ENCODE peak calls at places on chromosomes 13 and 19, in five cellular contexts. One of them, this sample, is unnamed.

GRCh38 chr13:43567608-43568007 is 219.2 kb downstream of the ENOX1 start:
- DNase-seq in AG04450: no peak
- DNase-seq in PC-9: no peak
- DNase-seq in psoas muscle: no peak
- DNase-seq in progenitor cell of endocrine pancreas: no peak
- DNase-seq in this sample: no peak

GRCh38 chr19:45790942-45791341 is 1.7 kb downstream of the DMWD start:
- DNase-seq in AG04450: no peak
- DNase-seq in psoas muscle: no peak
- DNase-seq in PC-9: no peak
- DNase-seq in progenitor cell of endocrine pancreas: no peak
- DNase-seq in this sample: no peak

GRCh38 chr19:41402010-41402409 is 4.4 kb downstream of the BCKDHA start:
- DNase-seq in PC-9: no peak
- DNase-seq in AG04450: no peak
- DNase-seq in progenitor cell of endocrine pancreas: no peak
- DNase-seq in psoas muscle: no peak
- DNase-seq in this sample: no peak

GRCh38 chr19:56942749-56943148 is 102.2 kb upstream of the PEG3 start:
- DNase-seq in psoas muscle: peak
- DNase-seq in PC-9: no peak
- DNase-seq in AG04450: no peak
- DNase-seq in progenitor cell of endocrine pancreas: peak
- DNase-seq in this sample: peak

GRCh38 chr19:10752913-10753285 is 35.0 kb downstream of the DNM2 start:
- DNase-seq in psoas muscle: no peak
- DNase-seq in progenitor cell of endocrine pancreas: no peak
- DNase-seq in AG04450: no peak
- DNase-seq in PC-9: no peak
- DNase-seq in this sample: no peak

GRCh38 chr13:98181106-98181815 is 4.2 kb upstream of the RNF113B start:
- DNase-seq in progenitor cell of endocrine pancreas: no peak
- DNase-seq in PC-9: no peak
- DNase-seq in AG04450: no peak
- DNase-seq in psoas muscle: no peak
- DNase-seq in this sample: no peak

GRCh38 chr13:112055417-112056206 is 11.3 kb upstream of the SOX1 start:
- DNase-seq in psoas muscle: no peak
- DNase-seq in progenitor cell of endocrine pancreas: no peak
- DNase-seq in AG04450: no peak
- DNase-seq in PC-9: no peak
- DNase-seq in this sample: no peak

GRCh38 chr19:47005164-47005641 is 14.4 kb upstream of the NPAS1 start:
- DNase-seq in progenitor cell of endocrine pancreas: no peak
- DNase-seq in psoas muscle: no peak
- DNase-seq in PC-9: no peak
- DNase-seq in AG04450: no peak
- DNase-seq in this sample: no peak

GRCh38 chr13:73250061-73250460 is 191.3 kb downstream of the KLF5 start:
- DNase-seq in progenitor cell of endocrine pancreas: no peak
- DNase-seq in psoas muscle: no peak
- DNase-seq in PC-9: no peak
- DNase-seq in AG04450: no peak
- DNase-seq in this sample: no peak

GRCh38 chr19:39514840-39515550 is at the start of gene SELENOV:
- DNase-seq in psoas muscle: no peak
- DNase-seq in progenitor cell of endocrine pancreas: peak
- DNase-seq in PC-9: no peak
- DNase-seq in AG04450: no peak
- DNase-seq in this sample: peak

GRCh38 chr13:94369862-94370491 is 109.5 kb downstream of the DCT start:
- DNase-seq in AG04450: peak
- DNase-seq in PC-9: no peak
- DNase-seq in psoas muscle: no peak
- DNase-seq in progenitor cell of endocrine pancreas: no peak
- DNase-seq in this sample: peak

GRCh38 chr19:16068696-16069259 is 7.5 kb upstream of the TPM4 start:
- DNase-seq in progenitor cell of endocrine pancreas: no peak
- DNase-seq in PC-9: no peak
- DNase-seq in psoas muscle: no peak
- DNase-seq in AG04450: no peak
- DNase-seq in this sample: no peak

GRCh38 chr19:16073481-16073880 is 2.8 kb upstream of the TPM4 start:
- DNase-seq in progenitor cell of endocrine pancreas: no peak
- DNase-seq in AG04450: no peak
- DNase-seq in psoas muscle: no peak
- DNase-seq in PC-9: no peak
- DNase-seq in this sample: no peak

GRCh38 chr19:16069813-16070365 is 6.4 kb upstream of the TPM4 start:
- DNase-seq in AG04450: no peak
- DNase-seq in progenitor cell of endocrine pancreas: no peak
- DNase-seq in psoas muscle: no peak
- DNase-seq in PC-9: no peak
- DNase-seq in this sample: no peak

GRCh38 chr19:16071072-16071691 is 5.1 kb upstream of the TPM4 start:
- DNase-seq in progenitor cell of endocrine pancreas: no peak
- DNase-seq in AG04450: no peak
- DNase-seq in PC-9: no peak
- DNase-seq in psoas muscle: no peak
- DNase-seq in this sample: no peak

DNA sequence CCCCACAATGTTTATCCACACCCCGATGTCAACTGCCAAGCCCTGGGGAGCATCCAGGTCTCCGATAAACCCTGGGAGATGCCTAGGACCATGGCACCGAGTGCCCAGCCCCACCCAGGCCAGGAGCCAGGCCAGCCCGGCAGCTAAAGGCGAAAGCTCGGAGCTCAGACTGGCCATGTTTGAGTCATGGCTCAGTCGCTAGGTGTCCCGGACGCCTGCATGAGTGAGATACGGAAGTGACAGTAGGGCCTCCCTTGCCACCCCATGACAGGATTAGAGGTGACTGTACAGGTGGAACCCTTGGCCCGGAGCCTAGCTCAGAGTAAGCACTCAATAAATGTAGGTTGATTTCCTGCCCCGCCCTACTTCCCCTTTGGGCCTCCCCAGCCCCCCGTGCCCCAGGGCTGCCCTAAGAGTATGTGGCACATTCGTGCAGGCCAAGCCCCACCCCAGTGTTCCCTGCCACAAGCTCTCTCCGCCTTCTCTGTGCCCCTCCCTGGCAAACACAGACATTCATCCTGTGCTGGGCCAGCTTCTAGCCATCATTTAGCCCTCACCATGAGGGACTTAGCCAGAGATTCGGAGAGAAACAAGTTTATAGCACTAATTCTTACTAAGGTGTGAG is 5.8 kb upstream of the TPM4 start:
- DNase-seq in PC-9: peak
- DNase-seq in psoas muscle: peak
- DNase-seq in AG04450: no peak
- DNase-seq in progenitor cell of endocrine pancreas: no peak
- DNase-seq in this sample: no peak
- TF ChIP-seq CTCF in PC-9: no peak
- TF ChIP-seq CTCF in psoas muscle: no peak
- TF ChIP-seq CTCF in AG04450: no peak
- TF ChIP-seq CTCF in progenitor cell of endocrine pancreas: no peak
- TF ChIP-seq CTCF in this sample: no peak

DNA sequence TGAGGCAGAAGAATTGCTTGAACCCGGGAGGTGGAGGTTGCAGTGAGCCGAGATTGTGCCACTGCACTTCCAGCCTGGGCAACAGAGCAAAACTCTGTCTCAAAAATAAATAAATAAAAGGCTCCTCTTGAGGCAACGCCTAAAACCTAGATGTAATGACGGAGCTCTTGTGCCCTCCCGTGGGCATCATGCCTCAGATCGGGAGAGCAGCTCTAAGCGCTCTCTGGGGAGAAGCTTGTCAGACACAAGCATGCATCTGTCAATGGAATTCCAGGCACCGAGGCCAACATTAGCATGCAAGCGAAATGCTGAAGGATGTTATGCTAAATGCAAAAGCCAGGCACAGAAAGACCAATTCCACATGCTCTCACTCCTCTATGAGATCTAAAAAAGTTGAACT is 45.6 kb upstream of the MRI1 start:
- DNase-seq in AG04450: peak
- DNase-seq in progenitor cell of endocrine pancreas: no peak
- DNase-seq in PC-9: peak
- DNase-seq in psoas muscle: no peak
- DNase-seq in this sample: peak
- TF ChIP-seq CTCF in AG04450: peak
- TF ChIP-seq CTCF in progenitor cell of endocrine pancreas: peak
- TF ChIP-seq CTCF in PC-9: peak
- TF ChIP-seq CTCF in psoas muscle: no peak
- TF ChIP-seq CTCF in this sample: no peak

GRCh38 chr13:100724568-100724967 is 50.0 kb upstream of the TMTC4 start:
- DNase-seq in psoas muscle: no peak
- DNase-seq in AG04450: no peak
- DNase-seq in progenitor cell of endocrine pancreas: no peak
- DNase-seq in PC-9: no peak
- DNase-seq in this sample: no peak

GRCh38 chr13:100721885-100722512 is 47.4 kb upstream of the TMTC4 start:
- DNase-seq in AG04450: peak
- DNase-seq in progenitor cell of endocrine pancreas: peak
- DNase-seq in PC-9: peak
- DNase-seq in psoas muscle: no peak
- DNase-seq in this sample: peak

GRCh38 chr13:100728201-100728600 is 53.6 kb upstream of the TMTC4 start:
- DNase-seq in PC-9: no peak
- DNase-seq in psoas muscle: no peak
- DNase-seq in progenitor cell of endocrine pancreas: no peak
- DNase-seq in AG04450: no peak
- DNase-seq in this sample: no peak

GRCh38 chr13:100725472-100725871 is 50.9 kb upstream of the TMTC4 start:
- DNase-seq in psoas muscle: no peak
- DNase-seq in AG04450: no peak
- DNase-seq in progenitor cell of endocrine pancreas: no peak
- DNase-seq in PC-9: no peak
- DNase-seq in this sample: no peak

DNA sequence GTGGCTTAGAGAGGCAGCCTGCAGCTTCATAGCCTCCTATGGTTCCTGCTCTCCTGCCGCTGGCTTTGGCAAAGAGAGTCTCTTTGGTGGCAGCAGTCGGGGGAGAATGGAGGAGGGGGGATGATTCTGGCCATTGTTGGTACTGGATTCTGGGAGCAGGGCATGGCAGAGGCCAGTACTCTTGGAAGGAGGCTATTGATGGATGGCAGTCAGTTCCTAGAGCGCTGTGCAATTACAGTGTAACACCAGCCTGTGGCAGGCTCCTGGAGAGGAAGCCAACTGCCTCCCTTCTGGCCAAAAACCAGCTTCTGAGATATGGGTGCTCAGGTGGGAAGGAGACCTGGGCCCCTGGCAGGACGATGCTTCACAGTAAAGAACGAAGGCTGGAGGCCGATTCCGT is 47.9 kb upstream of the TMTC4 start:
- DNase-seq in AG04450: no peak
- DNase-seq in progenitor cell of endocrine pancreas: no peak
- DNase-seq in psoas muscle: no peak
- DNase-seq in PC-9: no peak
- DNase-seq in this sample: no peak
- TF ChIP-seq CTCF in AG04450: peak
- TF ChIP-seq CTCF in progenitor cell of endocrine pancreas: no peak
- TF ChIP-seq CTCF in psoas muscle: no peak
- TF ChIP-seq CTCF in PC-9: no peak
- TF ChIP-seq CTCF in this sample: no peak

GRCh38 chr13:104206450-104207044 is 1140.3 kb upstream of the SLC10A2 start:
- DNase-seq in PC-9: no peak
- DNase-seq in progenitor cell of endocrine pancreas: no peak
- DNase-seq in AG04450: no peak
- DNase-seq in psoas muscle: no peak
- DNase-seq in this sample: no peak

GRCh38 chr13:104198811-104199210 is 1132.6 kb upstream of the SLC10A2 start:
- DNase-seq in psoas muscle: no peak
- DNase-seq in AG04450: no peak
- DNase-seq in progenitor cell of endocrine pancreas: no peak
- DNase-seq in PC-9: no peak
- DNase-seq in this sample: no peak

GRCh38 chr13:104204177-104204576 is 1138.0 kb upstream of the SLC10A2 start:
- DNase-seq in psoas muscle: no peak
- DNase-seq in progenitor cell of endocrine pancreas: no peak
- DNase-seq in AG04450: no peak
- DNase-seq in PC-9: no peak
- DNase-seq in this sample: no peak
- TF ChIP-seq CTCF in psoas muscle: no peak
- TF ChIP-seq CTCF in progenitor cell of endocrine pancreas: no peak
- TF ChIP-seq CTCF in AG04450: no peak
- TF ChIP-seq CTCF in PC-9: peak
- TF ChIP-seq CTCF in this sample: no peak

DNA sequence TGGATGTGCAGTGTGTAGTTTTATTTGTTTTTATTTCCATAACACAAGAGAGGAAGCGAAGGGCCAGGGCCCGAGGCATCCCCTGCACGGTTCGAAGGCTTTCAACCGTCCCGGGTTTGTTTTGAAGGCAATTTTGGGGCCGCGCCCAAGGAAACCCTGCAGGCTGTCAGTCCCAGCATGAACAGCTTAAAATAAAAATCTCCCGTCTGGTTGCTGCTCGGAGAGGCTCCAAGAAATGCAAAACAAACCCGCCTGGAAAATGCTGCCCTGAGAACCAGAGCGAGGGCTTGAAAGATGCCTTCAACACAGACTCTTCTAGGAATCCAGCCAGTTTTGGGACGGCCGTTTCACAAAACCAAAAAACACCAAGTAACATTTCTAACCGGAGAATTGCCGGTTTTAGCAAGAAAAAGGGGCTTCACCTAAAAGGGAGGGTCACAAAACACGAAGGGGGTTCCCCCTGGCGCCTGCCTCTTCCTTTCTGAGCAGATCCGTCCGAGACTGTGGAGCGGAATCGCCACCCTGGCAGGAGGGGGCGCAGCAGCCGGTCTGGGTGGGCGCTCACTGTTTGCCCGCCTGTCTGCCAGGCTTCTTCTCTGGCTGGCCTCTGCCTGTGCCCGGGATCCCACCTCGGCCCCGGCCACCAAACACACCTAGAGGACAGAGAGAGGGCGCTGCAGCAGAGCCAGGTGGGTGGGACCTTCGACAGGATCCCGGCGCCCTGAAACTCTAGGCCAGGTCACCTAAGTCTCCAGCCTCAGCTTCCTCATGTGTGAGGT is 15.8 kb downstream of the LSM4 start:
- DNase-seq in psoas muscle: no peak
- DNase-seq in PC-9: no peak
- DNase-seq in progenitor cell of endocrine pancreas: no peak
- DNase-seq in AG04450: no peak
- DNase-seq in this sample: no peak
- TF ChIP-seq CTCF in psoas muscle: no peak
- TF ChIP-seq CTCF in PC-9: no peak
- TF ChIP-seq CTCF in progenitor cell of endocrine pancreas: no peak
- TF ChIP-seq CTCF in AG04450: no peak
- TF ChIP-seq CTCF in this sample: no peak

GRCh38 chr13:21673592-21674270 is 2.9 kb downstream of the FGF9 start:
- DNase-seq in PC-9: no peak
- DNase-seq in psoas muscle: peak
- DNase-seq in AG04450: no peak
- DNase-seq in progenitor cell of endocrine pancreas: peak
- DNase-seq in this sample: peak
- TF ChIP-seq CTCF in PC-9: no peak
- TF ChIP-seq CTCF in psoas muscle: peak
- TF ChIP-seq CTCF in AG04450: no peak
- TF ChIP-seq CTCF in progenitor cell of endocrine pancreas: peak
- TF ChIP-seq CTCF in this sample: no peak